ENCODE peak calls at places on chromosomes 1 and 21, in five cellular contexts. One of them, this sample, is unnamed.
A peak's percentile ranks its signal among the peaks of the same experiment; 100 is the strongest.

GRCh38 chr21:46651121-46651520 is 15.6 kb downstream of the PRMT2 start:
- DNase-seq in transverse colon: no peak
- DNase-seq in nephron progenitor cell: no peak
- DNase-seq in adrenal gland: no peak
- DNase-seq in type B pancreatic cell: no peak
- DNase-seq in this sample: no peak

GRCh38 chr1:241608379-241609033 is 31.7 kb downstream of the CHML start:
- DNase-seq in transverse colon: no peak
- DNase-seq in nephron progenitor cell: no peak
- DNase-seq in adrenal gland: no peak
- DNase-seq in type B pancreatic cell: no peak
- DNase-seq in this sample: no peak

GRCh38 chr1:101002551-101002950 is 23.0 kb downstream of the DPH5 start:
- DNase-seq in transverse colon: no peak
- DNase-seq in nephron progenitor cell: no peak
- DNase-seq in adrenal gland: peak; percentile 12
- DNase-seq in type B pancreatic cell: no peak
- DNase-seq in this sample: no peak

GRCh38 chr1:244089561-244089960 is 38.5 kb downstream of the ZBTB18 start:
- DNase-seq in transverse colon: no peak
- DNase-seq in nephron progenitor cell: no peak
- DNase-seq in adrenal gland: no peak
- DNase-seq in type B pancreatic cell: no peak
- DNase-seq in this sample: no peak

GRCh38 chr1:161503394-161503748 is 1.9 kb upstream of the FCGR2A start:
- DNase-seq in transverse colon: no peak
- DNase-seq in nephron progenitor cell: no peak
- DNase-seq in adrenal gland: no peak
- DNase-seq in type B pancreatic cell: no peak
- DNase-seq in this sample: no peak

GRCh38 chr1:183493540-183494245 is 21.4 kb downstream of the SMG7 start:
- DNase-seq in transverse colon: no peak
- DNase-seq in nephron progenitor cell: no peak
- DNase-seq in adrenal gland: peak; percentile 28
- DNase-seq in type B pancreatic cell: no peak
- DNase-seq in this sample: no peak

GRCh38 chr1:220906561-220907334 is 27.5 kb downstream of the HLX start:
- DNase-seq in transverse colon: no peak
- DNase-seq in nephron progenitor cell: no peak
- DNase-seq in adrenal gland: no peak
- DNase-seq in type B pancreatic cell: no peak
- DNase-seq in this sample: no peak

GRCh38 chr21:45852886-45853400 is 128.6 kb upstream of the COL6A1 start:
- DNase-seq in transverse colon: no peak
- DNase-seq in nephron progenitor cell: no peak
- DNase-seq in adrenal gland: no peak
- DNase-seq in type B pancreatic cell: peak; percentile 52
- DNase-seq in this sample: no peak

GRCh38 chr1:239998312-239998649 is 93.4 kb upstream of the FMN2 start:
- DNase-seq in transverse colon: no peak
- DNase-seq in nephron progenitor cell: no peak
- DNase-seq in adrenal gland: no peak
- DNase-seq in type B pancreatic cell: no peak
- DNase-seq in this sample: no peak

GRCh38 chr1:211172657-211173056 is 38.7 kb upstream of the KCNH1 start:
- DNase-seq in transverse colon: no peak
- DNase-seq in nephron progenitor cell: no peak
- DNase-seq in adrenal gland: no peak
- DNase-seq in type B pancreatic cell: no peak
- DNase-seq in this sample: no peak

GRCh38 chr1:38077523-38078147 is 31.0 kb upstream of the POU3F1 start:
- DNase-seq in transverse colon: no peak
- DNase-seq in nephron progenitor cell: no peak
- DNase-seq in adrenal gland: no peak
- DNase-seq in type B pancreatic cell: no peak
- DNase-seq in this sample: no peak

GRCh38 chr1:117077267-117077666 is 17.1 kb downstream of the TTF2 start:
- DNase-seq in transverse colon: no peak
- DNase-seq in nephron progenitor cell: no peak
- DNase-seq in adrenal gland: no peak
- DNase-seq in type B pancreatic cell: no peak
- DNase-seq in this sample: no peak

GRCh38 chr1:182170941-182171461 is 109.5 kb upstream of the ZNF648 start:
- DNase-seq in transverse colon: no peak
- DNase-seq in nephron progenitor cell: no peak
- DNase-seq in adrenal gland: peak; percentile 53
- DNase-seq in type B pancreatic cell: no peak
- DNase-seq in this sample: no peak

GRCh38 chr1:184404727-184405027 is 17.8 kb downstream of the C1orf21 start:
- DNase-seq in transverse colon: no peak
- DNase-seq in nephron progenitor cell: no peak
- DNase-seq in adrenal gland: no peak
- DNase-seq in type B pancreatic cell: no peak
- DNase-seq in this sample: no peak

GRCh38 chr1:101236546-101237228 is at the start of gene S1PR1:
- DNase-seq in transverse colon: peak; percentile 46
- DNase-seq in nephron progenitor cell: peak; percentile 83
- DNase-seq in adrenal gland: peak; percentile 71
- DNase-seq in type B pancreatic cell: peak; percentile 79
- DNase-seq in this sample: no peak

GRCh38 chr1:223709598-223709997 is 2.7 kb upstream of the CAPN2 start:
- DNase-seq in transverse colon: no peak
- DNase-seq in nephron progenitor cell: no peak
- DNase-seq in adrenal gland: no peak
- DNase-seq in type B pancreatic cell: no peak
- DNase-seq in this sample: no peak

GRCh38 chr1:223707270-223708000 is 4.9 kb upstream of the CAPN2 start:
- DNase-seq in transverse colon: peak; percentile 77
- DNase-seq in nephron progenitor cell: no peak
- DNase-seq in adrenal gland: peak; percentile 95
- DNase-seq in type B pancreatic cell: no peak
- DNase-seq in this sample: no peak

GRCh38 chr1:223708651-223709268 is 3.6 kb upstream of the CAPN2 start:
- DNase-seq in transverse colon: no peak
- DNase-seq in nephron progenitor cell: no peak
- DNase-seq in adrenal gland: no peak
- DNase-seq in type B pancreatic cell: no peak
- DNase-seq in this sample: no peak

GRCh38 chr1:223706077-223706988 is 6.0 kb upstream of the CAPN2 start:
- DNase-seq in transverse colon: peak; percentile 42
- DNase-seq in nephron progenitor cell: no peak
- DNase-seq in adrenal gland: peak; percentile 37
- DNase-seq in type B pancreatic cell: no peak
- DNase-seq in this sample: peak; percentile 92

GRCh38 chr1:223708001-223708359 is 4.4 kb upstream of the CAPN2 start:
- DNase-seq in transverse colon: peak; percentile 44
- DNase-seq in nephron progenitor cell: no peak
- DNase-seq in adrenal gland: no peak
- DNase-seq in type B pancreatic cell: no peak
- DNase-seq in this sample: no peak
- TF ChIP-seq CTCF in transverse colon: peak; percentile 23
- TF ChIP-seq CTCF in nephron progenitor cell: no peak
- TF ChIP-seq CTCF in adrenal gland: peak; percentile 22
- TF ChIP-seq CTCF in type B pancreatic cell: peak; percentile 50
- TF ChIP-seq CTCF in this sample: peak; percentile 13

DNA sequence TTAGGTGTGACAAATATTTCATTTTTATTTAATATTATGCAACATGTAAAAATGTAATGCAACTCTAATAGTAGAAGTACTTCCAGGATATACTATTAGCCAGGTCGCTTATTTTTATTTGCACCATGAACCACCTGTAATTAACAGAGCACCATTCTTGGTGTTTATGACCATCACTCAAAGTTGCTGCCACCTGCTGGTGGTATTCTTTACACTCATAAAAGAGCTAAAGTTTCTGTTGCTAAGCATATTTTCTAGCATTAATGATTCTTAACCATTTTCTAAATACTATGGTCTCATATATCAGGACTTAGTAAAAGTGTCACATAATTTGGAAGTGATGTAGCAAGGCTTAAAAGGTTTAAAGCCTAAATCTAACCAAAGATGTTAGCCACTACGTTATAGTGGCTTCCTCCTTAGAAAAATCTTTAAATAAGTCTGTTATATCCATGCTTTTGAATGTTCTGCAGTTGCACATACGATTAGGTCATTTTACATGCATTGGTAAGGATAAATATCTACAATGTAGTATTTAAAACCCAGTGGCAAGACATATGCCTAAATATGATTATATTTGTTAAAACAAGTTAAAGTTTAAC is 244.5 kb downstream of the NEGR1 start:
- DNase-seq in transverse colon: peak; percentile 32
- DNase-seq in nephron progenitor cell: peak; percentile 42
- DNase-seq in adrenal gland: peak; percentile 31
- DNase-seq in type B pancreatic cell: no peak
- DNase-seq in this sample: no peak
- TF ChIP-seq CTCF in transverse colon: peak; percentile 47
- TF ChIP-seq CTCF in nephron progenitor cell: peak; percentile 64
- TF ChIP-seq CTCF in adrenal gland: peak; percentile 15
- TF ChIP-seq CTCF in type B pancreatic cell: peak; percentile 83
- TF ChIP-seq CTCF in this sample: peak; percentile 79

DNA sequence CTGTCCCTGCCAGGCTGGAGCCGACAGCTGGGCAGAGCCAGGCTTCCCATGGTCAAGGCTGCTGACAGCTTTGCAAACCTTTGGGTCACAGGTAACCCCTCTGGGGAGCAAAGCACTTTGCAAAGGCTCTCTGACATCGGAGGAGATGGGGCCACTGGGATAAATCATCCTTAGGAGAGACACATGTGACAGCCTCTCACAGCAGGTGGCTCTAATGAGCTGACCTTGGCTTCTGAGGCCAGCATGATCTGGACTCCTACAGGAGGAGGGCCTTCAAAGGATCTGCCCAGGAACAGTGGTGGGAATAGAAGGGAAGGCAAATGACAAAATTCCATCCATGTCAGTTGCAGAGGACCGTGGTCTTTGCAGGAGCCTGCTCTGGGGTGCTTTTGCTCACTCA is 136.8 kb upstream of the AJAP1 start:
- DNase-seq in transverse colon: no peak
- DNase-seq in nephron progenitor cell: no peak
- DNase-seq in adrenal gland: no peak
- DNase-seq in type B pancreatic cell: no peak
- DNase-seq in this sample: no peak
- TF ChIP-seq CTCF in transverse colon: no peak
- TF ChIP-seq CTCF in nephron progenitor cell: no peak
- TF ChIP-seq CTCF in adrenal gland: no peak
- TF ChIP-seq CTCF in type B pancreatic cell: no peak
- TF ChIP-seq CTCF in this sample: no peak

GRCh38 chr1:155273134-155273982 is at the start of gene CLK2:
- DNase-seq in transverse colon: peak; percentile 97
- DNase-seq in nephron progenitor cell: peak; percentile 96
- DNase-seq in adrenal gland: peak; percentile 95
- DNase-seq in type B pancreatic cell: peak; percentile 98
- DNase-seq in this sample: peak; percentile 97
- TF ChIP-seq CTCF in transverse colon: no peak
- TF ChIP-seq CTCF in nephron progenitor cell: no peak
- TF ChIP-seq CTCF in adrenal gland: no peak
- TF ChIP-seq CTCF in type B pancreatic cell: no peak
- TF ChIP-seq CTCF in this sample: no peak

GRCh38 chr21:39125752-39126485 is 57.3 kb downstream of the PSMG1 start:
- DNase-seq in transverse colon: peak; percentile 51
- DNase-seq in nephron progenitor cell: peak; percentile 39
- DNase-seq in adrenal gland: peak; percentile 57
- DNase-seq in type B pancreatic cell: no peak
- DNase-seq in this sample: no peak
- TF ChIP-seq CTCF in transverse colon: peak; percentile 59
- TF ChIP-seq CTCF in nephron progenitor cell: peak; percentile 26
- TF ChIP-seq CTCF in adrenal gland: no peak
- TF ChIP-seq CTCF in type B pancreatic cell: peak; percentile 71
- TF ChIP-seq CTCF in this sample: peak; percentile 73

GRCh38 chr21:38691626-38692025 is 114.1 kb upstream of the ETS2 start:
- DNase-seq in transverse colon: no peak
- DNase-seq in nephron progenitor cell: no peak
- DNase-seq in adrenal gland: no peak
- DNase-seq in type B pancreatic cell: no peak
- DNase-seq in this sample: no peak
- TF ChIP-seq CTCF in transverse colon: no peak
- TF ChIP-seq CTCF in nephron progenitor cell: no peak
- TF ChIP-seq CTCF in adrenal gland: no peak
- TF ChIP-seq CTCF in type B pancreatic cell: no peak
- TF ChIP-seq CTCF in this sample: no peak

DNA sequence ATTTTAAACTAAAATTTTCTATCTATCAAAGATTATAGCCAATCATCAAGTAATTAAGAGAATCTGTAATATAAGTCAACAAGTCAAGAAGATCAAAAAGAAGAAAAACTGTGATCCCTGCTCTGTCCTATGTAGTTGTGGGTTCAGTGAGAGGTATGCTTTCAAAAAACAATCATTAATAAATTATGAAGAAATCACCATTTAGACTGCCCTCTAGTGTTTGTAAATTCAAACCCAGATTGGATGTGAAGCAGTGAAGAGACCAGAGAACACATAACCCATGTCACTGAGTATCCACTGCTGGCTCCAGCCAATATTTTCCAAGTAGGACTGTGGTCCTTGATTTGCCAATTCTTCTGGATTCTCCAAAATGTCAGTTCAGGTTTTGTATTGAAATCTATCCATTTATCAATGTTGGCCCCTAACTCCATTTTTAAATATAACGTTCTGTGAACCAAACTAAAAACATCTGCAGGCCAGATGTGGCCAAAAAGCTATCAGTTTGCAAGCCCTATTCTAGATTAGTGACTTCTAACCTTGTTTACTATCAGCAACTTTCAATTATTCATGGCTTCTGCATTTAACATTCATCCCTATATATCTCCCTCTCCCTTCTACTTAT is 467.5 kb upstream of the CXADR start:
- DNase-seq in transverse colon: no peak
- DNase-seq in nephron progenitor cell: no peak
- DNase-seq in adrenal gland: no peak
- DNase-seq in type B pancreatic cell: no peak
- DNase-seq in this sample: no peak
- TF ChIP-seq CTCF in transverse colon: peak; percentile 17
- TF ChIP-seq CTCF in nephron progenitor cell: peak; percentile 36
- TF ChIP-seq CTCF in adrenal gland: peak; percentile 32
- TF ChIP-seq CTCF in type B pancreatic cell: peak; percentile 68
- TF ChIP-seq CTCF in this sample: peak; percentile 64

This sample was measured in osteocyte.